ENCODE peak calls at places on chromosomes 6 and 20, in four cellular contexts. One of them, this sample, is unnamed. For H3K4me1, the result is how much of the 10 kb centered on the place peaks cover.

GRCh38 chr6:26358511-26358981 is 6.5 kb upstream of the BTN3A2 start:
- DNase-seq in right atrium auricular region: no peak
- DNase-seq in IMR-90: no peak
- DNase-seq in neural progenitor cell: no peak
- DNase-seq in this sample: no peak

GRCh38 chr6:84516151-84516550 is 248.2 kb downstream of the TBX18 start:
- DNase-seq in right atrium auricular region: no peak
- DNase-seq in IMR-90: no peak
- DNase-seq in neural progenitor cell: no peak
- DNase-seq in this sample: no peak

GRCh38 chr20:4726710-4727391 is 5.1 kb downstream of the PRND start:
- DNase-seq in right atrium auricular region: no peak
- DNase-seq in IMR-90: peak
- DNase-seq in neural progenitor cell: no peak
- DNase-seq in this sample: peak

GRCh38 chr6:111228094-111228493 is 140.8 kb downstream of the SLC16A10 start:
- DNase-seq in right atrium auricular region: no peak
- DNase-seq in IMR-90: no peak
- DNase-seq in neural progenitor cell: no peak
- DNase-seq in this sample: no peak

GRCh38 chr6:10465633-10466499 is 51.0 kb upstream of the TFAP2A start:
- DNase-seq in right atrium auricular region: no peak
- DNase-seq in IMR-90: peak
- DNase-seq in neural progenitor cell: peak
- DNase-seq in this sample: no peak

GRCh38 chr6:34022250-34022872 is 123.5 kb downstream of the GRM4 start:
- DNase-seq in right atrium auricular region: no peak
- DNase-seq in IMR-90: no peak
- DNase-seq in neural progenitor cell: no peak
- DNase-seq in this sample: no peak

GRCh38 chr6:50842446-50842845 is 23.8 kb downstream of the TFAP2B start:
- DNase-seq in right atrium auricular region: no peak
- DNase-seq in IMR-90: no peak
- DNase-seq in neural progenitor cell: no peak
- DNase-seq in this sample: no peak

GRCh38 chr6:46638650-46639049 is 14.0 kb downstream of the CYP39A1 start:
- DNase-seq in right atrium auricular region: no peak
- DNase-seq in IMR-90: no peak
- DNase-seq in neural progenitor cell: no peak
- DNase-seq in this sample: no peak

GRCh38 chr6:90319044-90319443 is 22.4 kb upstream of the BACH2 start:
- DNase-seq in right atrium auricular region: no peak
- DNase-seq in IMR-90: peak
- DNase-seq in neural progenitor cell: no peak
- DNase-seq in this sample: no peak

GRCh38 chr6:143742070-143742954 is 64.5 kb downstream of the PHACTR2 start:
- DNase-seq in right atrium auricular region: no peak
- DNase-seq in IMR-90: no peak
- DNase-seq in neural progenitor cell: no peak
- DNase-seq in this sample: no peak

GRCh38 chr6:15364401-15365037 is 118.7 kb downstream of the JARID2 start:
- DNase-seq in right atrium auricular region: no peak
- DNase-seq in IMR-90: no peak
- DNase-seq in neural progenitor cell: no peak
- DNase-seq in this sample: no peak

GRCh38 chr6:7769702-7770101 is 43.8 kb downstream of the BMP6 start:
- DNase-seq in right atrium auricular region: no peak
- DNase-seq in IMR-90: peak
- DNase-seq in neural progenitor cell: no peak
- DNase-seq in this sample: no peak

GRCh38 chr20:2919518-2920245 is 46.4 kb downstream of the PTPRA start:
- DNase-seq in right atrium auricular region: no peak
- DNase-seq in IMR-90: no peak
- DNase-seq in neural progenitor cell: no peak
- DNase-seq in this sample: no peak

GRCh38 chr6:55405474-55406220 is 78.4 kb downstream of the GFRAL start:
- DNase-seq in right atrium auricular region: no peak
- DNase-seq in IMR-90: no peak
- DNase-seq in neural progenitor cell: no peak
- DNase-seq in this sample: no peak

GRCh38 chr6:108739496-108740330 is 108.5 kb upstream of the ARMC2 start:
- DNase-seq in right atrium auricular region: no peak
- DNase-seq in IMR-90: no peak
- DNase-seq in neural progenitor cell: no peak
- DNase-seq in this sample: no peak

GRCh38 chr6:43990627-43991619 is 136.3 kb downstream of the MRPL14 start:
- DNase-seq in right atrium auricular region: no peak
- DNase-seq in IMR-90: peak
- DNase-seq in neural progenitor cell: no peak
- DNase-seq in this sample: no peak

GRCh38 chr20:63314566-63315239 is 21.7 kb downstream of the COL20A1 start:
- DNase-seq in right atrium auricular region: no peak
- DNase-seq in IMR-90: no peak
- DNase-seq in neural progenitor cell: no peak
- DNase-seq in this sample: no peak

GRCh38 chr20:31769681-31770080 is 30.6 kb downstream of the TPX2 start:
- DNase-seq in right atrium auricular region: no peak
- DNase-seq in IMR-90: no peak
- DNase-seq in neural progenitor cell: no peak
- DNase-seq in this sample: no peak

GRCh38 chr6:75849329-75850025 is 100.4 kb downstream of the MYO6 start:
- DNase-seq in right atrium auricular region: no peak
- DNase-seq in IMR-90: peak
- DNase-seq in neural progenitor cell: no peak
- DNase-seq in this sample: no peak

GRCh38 chr6:141103246-141103645 is 1029.5 kb upstream of the GJE1 start:
- DNase-seq in right atrium auricular region: no peak
- DNase-seq in IMR-90: peak
- DNase-seq in neural progenitor cell: no peak
- DNase-seq in this sample: no peak

GRCh38 chr20:9220874-9221547 is 152.1 kb downstream of the PLCB4 start:
- DNase-seq in right atrium auricular region: no peak
- DNase-seq in IMR-90: peak
- DNase-seq in neural progenitor cell: peak
- DNase-seq in this sample: no peak

GRCh38 chr20:36307412-36308317 is 1.5 kb downstream of the DLGAP4 start:
- DNase-seq in right atrium auricular region: peak
- DNase-seq in IMR-90: no peak
- DNase-seq in neural progenitor cell: peak
- DNase-seq in this sample: no peak

GRCh38 chr6:26296857-26297648 is 67.9 kb upstream of the BTN3A2 start:
- DNase-seq in right atrium auricular region: no peak
- DNase-seq in IMR-90: peak
- DNase-seq in neural progenitor cell: no peak
- DNase-seq in this sample: no peak

GRCh38 chr6:157169656-157170055 is 153.7 kb downstream of the TMEM242 start:
- DNase-seq in right atrium auricular region: no peak
- DNase-seq in IMR-90: no peak
- DNase-seq in neural progenitor cell: no peak
- DNase-seq in this sample: no peak

GRCh38 chr20:8860011-8860495 is 208.8 kb upstream of the PLCB4 start:
- DNase-seq in right atrium auricular region: no peak
- DNase-seq in IMR-90: peak
- DNase-seq in neural progenitor cell: no peak
- DNase-seq in this sample: no peak

GRCh38 chr6:151071295-151071694 is 168.5 kb upstream of the AKAP12 start:
- DNase-seq in right atrium auricular region: peak
- DNase-seq in IMR-90: peak
- DNase-seq in neural progenitor cell: no peak
- DNase-seq in this sample: no peak

GRCh38 chr6:42958125-42958524 is 2.4 kb upstream of the GNMT start:
- DNase-seq in right atrium auricular region: no peak
- DNase-seq in IMR-90: no peak
- DNase-seq in neural progenitor cell: no peak
- DNase-seq in this sample: no peak

GRCh38 chr20:37686762-37687477 is 6.9 kb upstream of the CTNNBL1 start:
- DNase-seq in right atrium auricular region: no peak
- DNase-seq in IMR-90: peak
- DNase-seq in neural progenitor cell: no peak
- DNase-seq in this sample: no peak

GRCh38 chr6:159623156-159623555 is 69.9 kb downstream of the SOD2 start:
- DNase-seq in right atrium auricular region: no peak
- DNase-seq in IMR-90: no peak
- DNase-seq in neural progenitor cell: no peak
- DNase-seq in this sample: no peak

GRCh38 chr6:130967502-130968469 is 95.3 kb downstream of the EPB41L2 start:
- DNase-seq in right atrium auricular region: no peak
- DNase-seq in IMR-90: peak
- DNase-seq in neural progenitor cell: no peak
- DNase-seq in this sample: no peak

GRCh38 chr6:45477785-45478184 is 100.1 kb upstream of the SUPT3H start:
- DNase-seq in right atrium auricular region: no peak
- DNase-seq in IMR-90: no peak
- DNase-seq in neural progenitor cell: no peak
- DNase-seq in this sample: no peak

GRCh38 chr6:3137057-3137777 is 18.7 kb downstream of the BPHL start:
- DNase-seq in right atrium auricular region: no peak
- DNase-seq in IMR-90: peak
- DNase-seq in neural progenitor cell: no peak
- DNase-seq in this sample: no peak

GRCh38 chr20:64280460-64280843 is 24.9 kb downstream of the PCMTD2 start:
- DNase-seq in right atrium auricular region: no peak
- DNase-seq in IMR-90: no peak
- DNase-seq in neural progenitor cell: no peak
- DNase-seq in this sample: no peak

GRCh38 chr6:80341330-80341729 is 234.9 kb downstream of the BCKDHB start:
- DNase-seq in right atrium auricular region: no peak
- DNase-seq in IMR-90: peak
- DNase-seq in neural progenitor cell: no peak
- DNase-seq in this sample: no peak

GRCh38 chr20:48951646-48952045 is 30.1 kb downstream of the ARFGEF2 start:
- DNase-seq in right atrium auricular region: no peak
- DNase-seq in IMR-90: no peak
- DNase-seq in neural progenitor cell: no peak
- DNase-seq in this sample: no peak

GRCh38 chr6:123529058-123529457 is 107.7 kb downstream of the TRDN start:
- DNase-seq in right atrium auricular region: no peak
- DNase-seq in IMR-90: no peak
- DNase-seq in neural progenitor cell: no peak
- DNase-seq in this sample: no peak

GRCh38 chr20:62217913-62218773 is 1.9 kb downstream of the HRH3 start:
- DNase-seq in right atrium auricular region: no peak
- DNase-seq in IMR-90: no peak
- DNase-seq in neural progenitor cell: peak
- DNase-seq in this sample: no peak
- H3K4me3 ChIP-seq in right atrium auricular region: no peak
- H3K4me3 ChIP-seq in IMR-90: no peak
- H3K4me3 ChIP-seq in neural progenitor cell: no peak
- H3K4me3 ChIP-seq in this sample: no peak

DNA sequence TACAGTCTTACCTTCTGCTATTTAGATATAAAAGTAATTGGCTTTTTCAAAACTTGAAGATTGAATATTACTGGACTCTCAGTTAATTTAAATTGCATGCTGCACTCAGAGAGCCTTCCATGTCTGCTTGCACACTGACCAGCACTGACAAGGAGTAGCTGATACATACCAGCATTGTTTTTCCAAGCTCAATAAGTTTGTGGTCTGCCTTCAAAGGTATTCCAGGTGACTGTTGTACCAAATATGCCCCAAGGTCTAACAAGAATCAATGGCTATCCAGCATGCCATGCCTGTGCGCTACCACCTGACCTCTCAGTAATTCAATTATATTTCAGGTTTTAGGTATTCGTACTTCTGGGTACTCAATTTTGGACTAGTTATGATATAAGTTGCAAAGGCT is 30.0 kb downstream of the BEND6 start:
- DNase-seq in right atrium auricular region: no peak
- DNase-seq in IMR-90: no peak
- DNase-seq in neural progenitor cell: no peak
- DNase-seq in this sample: no peak
- H3K27ac ChIP-seq in right atrium auricular region: no peak
- H3K27ac ChIP-seq in IMR-90: no peak
- H3K27ac ChIP-seq in neural progenitor cell: no peak
- H3K27ac ChIP-seq in this sample: no peak

GRCh38 chr20:24995741-24996448 is 3.3 kb upstream of the APMAP start:
- DNase-seq in right atrium auricular region: peak
- DNase-seq in IMR-90: no peak
- DNase-seq in neural progenitor cell: peak
- DNase-seq in this sample: no peak
- H3K4me1 ChIP-seq in right atrium auricular region: half or more
- H3K4me1 ChIP-seq in IMR-90: under half
- H3K4me1 ChIP-seq in neural progenitor cell: under half
- H3K4me1 ChIP-seq in this sample: under half

GRCh38 chr6:142692942-142693341 is 252.0 kb downstream of the HIVEP2 start:
- DNase-seq in right atrium auricular region: peak
- DNase-seq in IMR-90: peak
- DNase-seq in neural progenitor cell: peak
- DNase-seq in this sample: peak
- H3K4me3 ChIP-seq in right atrium auricular region: no peak
- H3K4me3 ChIP-seq in IMR-90: no peak
- H3K4me3 ChIP-seq in neural progenitor cell: no peak
- H3K4me3 ChIP-seq in this sample: no peak

DNA sequence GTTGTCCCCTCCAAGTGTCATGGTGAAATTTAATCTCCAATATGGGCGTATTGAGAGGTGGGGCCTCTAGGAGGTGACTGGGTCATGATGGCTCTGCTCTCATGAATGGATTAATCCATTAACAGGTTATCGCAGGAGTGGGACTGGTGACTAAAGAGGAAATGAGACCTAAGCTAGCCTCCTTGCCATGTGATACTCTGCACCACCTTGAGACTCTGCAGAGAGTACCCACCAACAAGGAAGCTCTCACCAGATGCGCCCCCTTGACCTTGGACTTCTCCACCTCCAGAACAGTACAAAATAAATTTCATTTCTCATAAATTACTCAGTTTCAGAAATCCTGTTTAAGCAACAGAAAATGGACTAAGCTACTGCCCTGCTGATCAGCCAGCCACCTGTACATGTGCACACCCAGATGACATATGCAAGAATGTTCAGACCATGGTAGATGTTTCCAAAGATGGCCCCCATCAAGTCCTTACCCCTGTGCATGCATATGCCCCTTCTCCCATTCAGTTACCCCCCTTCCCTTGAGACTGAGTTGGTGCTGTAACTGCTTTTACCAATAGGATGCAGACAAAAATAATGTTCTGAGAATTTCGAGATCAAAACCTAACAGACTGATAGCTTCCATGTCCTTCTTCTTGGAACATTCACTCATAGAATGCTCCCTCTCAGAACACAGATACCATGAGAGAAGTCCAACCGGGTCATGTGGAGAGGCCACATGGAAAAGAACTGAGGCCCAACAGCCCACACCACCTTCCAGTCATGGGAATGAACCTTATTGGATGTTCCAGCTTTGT is 28.4 kb downstream of the MAP3K5 start:
- DNase-seq in right atrium auricular region: no peak
- DNase-seq in IMR-90: no peak
- DNase-seq in neural progenitor cell: no peak
- DNase-seq in this sample: no peak
- H3K27ac ChIP-seq in right atrium auricular region: no peak
- H3K27ac ChIP-seq in IMR-90: no peak
- H3K27ac ChIP-seq in neural progenitor cell: no peak
- H3K27ac ChIP-seq in this sample: peak

This sample was measured in effector memory CD4-positive, alpha-beta T cell.